ENCODE peak calls at places on chromosomes 12 and 14, in five cellular contexts. One of them, this sample, is unnamed.

GRCh38 chr12:25785164-25785563 is 173.3 kb upstream of the RASSF8 start:
- DNase-seq in GM23248: no peak
- DNase-seq in adrenal gland: no peak
- DNase-seq in colonic mucosa: no peak
- DNase-seq in cardiac muscle cell: no peak
- DNase-seq in this sample: no peak

GRCh38 chr12:124352839-124353238 is 57.9 kb downstream of the RFLNA start:
- DNase-seq in adrenal gland: peak; percentile 58
- DNase-seq in GM23248: no peak
- DNase-seq in colonic mucosa: peak; percentile 93
- DNase-seq in cardiac muscle cell: peak; percentile 36
- DNase-seq in this sample: no peak

GRCh38 chr12:12979731-12980259 is 20.3 kb downstream of the HEBP1 start:
- DNase-seq in GM23248: peak; percentile 99
- DNase-seq in cardiac muscle cell: peak; percentile 95
- DNase-seq in adrenal gland: no peak
- DNase-seq in colonic mucosa: no peak
- DNase-seq in this sample: no peak

GRCh38 chr12:122788387-122788786 is 14.0 kb downstream of the CCDC62 start:
- DNase-seq in colonic mucosa: no peak
- DNase-seq in adrenal gland: no peak
- DNase-seq in GM23248: peak; percentile 73
- DNase-seq in cardiac muscle cell: peak; percentile 44
- DNase-seq in this sample: no peak

GRCh38 chr12:179131-179884 is 34.6 kb downstream of the SLC6A12 start:
- DNase-seq in cardiac muscle cell: no peak
- DNase-seq in colonic mucosa: no peak
- DNase-seq in adrenal gland: no peak
- DNase-seq in GM23248: peak; percentile 26
- DNase-seq in this sample: no peak

GRCh38 chr14:21455592-21455911 is 371 bp downstream of the CHD8 start:
- DNase-seq in GM23248: peak; percentile 81
- DNase-seq in colonic mucosa: no peak
- DNase-seq in adrenal gland: no peak
- DNase-seq in cardiac muscle cell: peak; percentile 34
- DNase-seq in this sample: no peak

GRCh38 chr12:116849216-116849615 is 32.0 kb downstream of the HRK start:
- DNase-seq in adrenal gland: no peak
- DNase-seq in colonic mucosa: no peak
- DNase-seq in cardiac muscle cell: no peak
- DNase-seq in GM23248: no peak
- DNase-seq in this sample: no peak

GRCh38 chr12:122420471-122421262 is 1.8 kb downstream of the CLIP1 start:
- DNase-seq in colonic mucosa: no peak
- DNase-seq in adrenal gland: no peak
- DNase-seq in GM23248: no peak
- DNase-seq in cardiac muscle cell: no peak
- DNase-seq in this sample: no peak

GRCh38 chr12:6229224-6229748 is 29.1 kb downstream of the CD9 start:
- DNase-seq in GM23248: peak; percentile 46
- DNase-seq in adrenal gland: peak; percentile 43
- DNase-seq in colonic mucosa: peak; percentile 93
- DNase-seq in cardiac muscle cell: no peak
- DNase-seq in this sample: no peak

GRCh38 chr14:102201369-102201748 is 61.7 kb downstream of the WDR20 start:
- DNase-seq in cardiac muscle cell: no peak
- DNase-seq in colonic mucosa: no peak
- DNase-seq in GM23248: no peak
- DNase-seq in adrenal gland: no peak
- DNase-seq in this sample: no peak

GRCh38 chr14:52267501-52268190 is at the start of gene PTGDR:
- DNase-seq in colonic mucosa: peak; percentile 86
- DNase-seq in adrenal gland: no peak
- DNase-seq in cardiac muscle cell: peak; percentile 47
- DNase-seq in GM23248: peak; percentile 53
- DNase-seq in this sample: no peak

GRCh38 chr14:95046711-95047681 is 110.3 kb downstream of the DICER1 start:
- DNase-seq in cardiac muscle cell: no peak
- DNase-seq in adrenal gland: no peak
- DNase-seq in GM23248: no peak
- DNase-seq in colonic mucosa: peak; percentile 36
- DNase-seq in this sample: no peak

GRCh38 chr14:90803249-90803648 is 13.0 kb downstream of the TTC7B start:
- DNase-seq in GM23248: no peak
- DNase-seq in adrenal gland: no peak
- DNase-seq in colonic mucosa: no peak
- DNase-seq in cardiac muscle cell: no peak
- DNase-seq in this sample: no peak

GRCh38 chr12:14781563-14781962 is 21.7 kb downstream of the WBP11 start:
- DNase-seq in GM23248: no peak
- DNase-seq in colonic mucosa: no peak
- DNase-seq in cardiac muscle cell: no peak
- DNase-seq in adrenal gland: no peak
- DNase-seq in this sample: no peak

GRCh38 chr12:120327593-120327992 is at the start of gene PLA2G1B:
- DNase-seq in colonic mucosa: no peak
- DNase-seq in adrenal gland: peak; percentile 77
- DNase-seq in GM23248: no peak
- DNase-seq in cardiac muscle cell: no peak
- DNase-seq in this sample: no peak

GRCh38 chr12:74337951-74338350 is 199.7 kb upstream of the ATXN7L3B start:
- DNase-seq in GM23248: peak; percentile 5
- DNase-seq in adrenal gland: no peak
- DNase-seq in cardiac muscle cell: peak; percentile 23
- DNase-seq in colonic mucosa: no peak
- DNase-seq in this sample: no peak

GRCh38 chr12:6769681-6770080 is 2.6 kb upstream of the LAG3 start:
- DNase-seq in adrenal gland: no peak
- DNase-seq in GM23248: no peak
- DNase-seq in cardiac muscle cell: no peak
- DNase-seq in colonic mucosa: no peak
- DNase-seq in this sample: no peak

GRCh38 chr14:96413526-96413925 is 21.6 kb downstream of the AK7 start:
- DNase-seq in adrenal gland: no peak
- DNase-seq in cardiac muscle cell: no peak
- DNase-seq in colonic mucosa: no peak
- DNase-seq in GM23248: peak; percentile 36
- DNase-seq in this sample: no peak

GRCh38 chr14:96408608-96409007 is 16.7 kb downstream of the AK7 start:
- DNase-seq in cardiac muscle cell: no peak
- DNase-seq in colonic mucosa: no peak
- DNase-seq in adrenal gland: no peak
- DNase-seq in GM23248: no peak
- DNase-seq in this sample: no peak

GRCh38 chr14:96410119-96410518 is 18.2 kb downstream of the AK7 start:
- DNase-seq in cardiac muscle cell: no peak
- DNase-seq in colonic mucosa: no peak
- DNase-seq in GM23248: no peak
- DNase-seq in adrenal gland: no peak
- DNase-seq in this sample: no peak

GRCh38 chr14:96407980-96408570 is 16.1 kb downstream of the AK7 start:
- DNase-seq in adrenal gland: no peak
- DNase-seq in GM23248: no peak
- DNase-seq in cardiac muscle cell: no peak
- DNase-seq in colonic mucosa: no peak
- DNase-seq in this sample: no peak

GRCh38 chr14:96409701-96410100 is 17.8 kb downstream of the AK7 start:
- DNase-seq in cardiac muscle cell: no peak
- DNase-seq in colonic mucosa: no peak
- DNase-seq in GM23248: no peak
- DNase-seq in adrenal gland: peak; percentile 85
- DNase-seq in this sample: no peak
- H3K9me3 ChIP-seq in cardiac muscle cell: no peaks in the 10 kb centered on the region
- H3K9me3 ChIP-seq in colonic mucosa: no peaks in the 10 kb centered on the region
- H3K9me3 ChIP-seq in GM23248: no peaks in the 10 kb centered on the region
- H3K9me3 ChIP-seq in adrenal gland: no peaks in the 10 kb centered on the region
- H3K9me3 ChIP-seq in this sample: no peaks in the 10 kb centered on the region

GRCh38 chr14:82403972-82404371 is 870.3 kb upstream of the SEL1L start:
- DNase-seq in adrenal gland: no peak
- DNase-seq in GM23248: no peak
- DNase-seq in cardiac muscle cell: no peak
- DNase-seq in colonic mucosa: no peak
- DNase-seq in this sample: no peak
- H3K9me3 ChIP-seq in adrenal gland: no peaks in the 10 kb centered on the region
- H3K9me3 ChIP-seq in GM23248: peaks cover 3% of the 10 kb centered on the region
- H3K9me3 ChIP-seq in cardiac muscle cell: no peaks in the 10 kb centered on the region
- H3K9me3 ChIP-seq in colonic mucosa: no peaks in the 10 kb centered on the region
- H3K9me3 ChIP-seq in this sample: no peaks in the 10 kb centered on the region

DNA sequence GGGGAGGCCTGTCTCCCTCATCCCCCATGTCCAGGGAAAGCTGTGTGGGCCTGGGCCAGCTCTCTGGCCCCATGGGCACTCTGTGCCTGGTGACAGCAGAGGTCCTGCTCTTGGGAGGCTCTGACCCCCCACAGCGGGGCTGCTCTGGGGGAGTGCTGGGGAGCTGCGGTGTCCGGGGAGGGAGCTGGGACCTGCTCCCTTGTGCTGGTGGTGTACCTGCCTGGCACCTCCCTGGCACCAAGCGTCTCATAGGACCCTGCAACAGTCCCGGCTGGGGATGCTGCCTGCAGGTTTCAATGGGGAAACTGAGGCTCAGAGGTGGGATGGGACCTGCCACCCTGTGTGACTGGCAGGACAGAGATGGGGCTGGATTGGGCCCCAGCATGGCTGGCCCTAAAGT is 111.3 kb downstream of the KIF26A start:
- DNase-seq in GM23248: no peak
- DNase-seq in adrenal gland: no peak
- DNase-seq in colonic mucosa: no peak
- DNase-seq in cardiac muscle cell: no peak
- DNase-seq in this sample: no peak
- H3K9me3 ChIP-seq in GM23248: no peaks in the 10 kb centered on the region
- H3K9me3 ChIP-seq in adrenal gland: no peaks in the 10 kb centered on the region
- H3K9me3 ChIP-seq in colonic mucosa: no peaks in the 10 kb centered on the region
- H3K9me3 ChIP-seq in cardiac muscle cell: no peaks in the 10 kb centered on the region
- H3K9me3 ChIP-seq in this sample: peaks cover 4% of the 10 kb centered on the region

GRCh38 chr14:105861985-105862465 is 335.6 kb downstream of the TMEM121 start:
- DNase-seq in adrenal gland: no peak
- DNase-seq in GM23248: no peak
- DNase-seq in colonic mucosa: no peak
- DNase-seq in cardiac muscle cell: no peak
- DNase-seq in this sample: peak; percentile 10
- H3K9me3 ChIP-seq in adrenal gland: no peaks in the 10 kb centered on the region
- H3K9me3 ChIP-seq in GM23248: no peaks in the 10 kb centered on the region
- H3K9me3 ChIP-seq in colonic mucosa: no peaks in the 10 kb centered on the region
- H3K9me3 ChIP-seq in cardiac muscle cell: no peaks in the 10 kb centered on the region
- H3K9me3 ChIP-seq in this sample: no peaks in the 10 kb centered on the region

DNA sequence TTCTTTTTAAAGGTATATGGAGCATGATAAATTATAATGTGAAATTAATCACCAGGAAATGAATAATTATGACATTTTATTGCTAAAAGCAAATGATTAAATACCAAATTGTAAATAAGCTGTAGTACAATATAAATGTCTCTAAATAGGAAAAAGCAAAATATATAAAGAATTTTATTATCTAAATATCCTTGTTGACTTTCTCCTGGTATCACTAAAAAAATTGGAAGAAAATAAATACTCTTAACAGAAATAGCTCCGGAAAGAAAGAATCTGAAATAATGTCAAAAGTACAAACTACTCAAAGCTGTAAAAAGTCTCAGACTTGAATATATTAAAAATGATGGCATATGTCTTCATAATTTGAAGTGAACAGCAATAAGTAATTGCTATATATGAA is at the start of gene OR11H7:
- DNase-seq in GM23248: no peak
- DNase-seq in cardiac muscle cell: no peak
- DNase-seq in adrenal gland: no peak
- DNase-seq in colonic mucosa: no peak
- DNase-seq in this sample: no peak
- H3K9me3 ChIP-seq in GM23248: no peaks in the 10 kb centered on the region
- H3K9me3 ChIP-seq in cardiac muscle cell: no peaks in the 10 kb centered on the region
- H3K9me3 ChIP-seq in adrenal gland: no peaks in the 10 kb centered on the region
- H3K9me3 ChIP-seq in colonic mucosa: no peaks in the 10 kb centered on the region
- H3K9me3 ChIP-seq in this sample: no peaks in the 10 kb centered on the region

DNA sequence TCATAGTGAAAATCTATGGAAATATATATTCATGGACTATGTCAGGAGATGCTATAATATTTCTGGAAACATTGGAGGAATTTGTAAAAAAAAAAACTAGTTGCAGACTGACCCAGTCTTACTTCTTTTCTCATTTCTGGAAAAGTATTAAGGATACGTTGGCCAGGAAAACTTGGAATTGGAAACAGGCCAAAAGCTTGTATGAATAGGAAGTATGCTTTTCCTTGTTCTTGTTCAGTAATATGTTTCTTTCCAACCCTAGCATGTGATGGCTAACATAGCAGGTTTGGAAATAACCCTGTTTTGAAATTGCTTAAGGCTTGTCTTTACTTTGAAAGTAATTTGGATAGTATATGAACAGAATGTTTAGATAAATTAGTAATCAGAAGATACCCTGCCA is 316.2 kb downstream of the NPAS3 start:
- DNase-seq in adrenal gland: no peak
- DNase-seq in colonic mucosa: no peak
- DNase-seq in cardiac muscle cell: peak; percentile 5
- DNase-seq in GM23248: no peak
- DNase-seq in this sample: no peak
- H3K9me3 ChIP-seq in adrenal gland: no peaks in the 10 kb centered on the region
- H3K9me3 ChIP-seq in colonic mucosa: no peaks in the 10 kb centered on the region
- H3K9me3 ChIP-seq in cardiac muscle cell: no peaks in the 10 kb centered on the region
- H3K9me3 ChIP-seq in GM23248: no peaks in the 10 kb centered on the region
- H3K9me3 ChIP-seq in this sample: no peaks in the 10 kb centered on the region

GRCh38 chr12:34327671-34328070 is 305.4 kb downstream of the ALG10 start:
- DNase-seq in adrenal gland: no peak
- DNase-seq in colonic mucosa: no peak
- DNase-seq in GM23248: no peak
- DNase-seq in cardiac muscle cell: no peak
- DNase-seq in this sample: no peak
- H3K9me3 ChIP-seq in adrenal gland: no peaks in the 10 kb centered on the region
- H3K9me3 ChIP-seq in colonic mucosa: no peaks in the 10 kb centered on the region
- H3K9me3 ChIP-seq in GM23248: no peaks in the 10 kb centered on the region
- H3K9me3 ChIP-seq in cardiac muscle cell: no peaks in the 10 kb centered on the region
- H3K9me3 ChIP-seq in this sample: no peaks in the 10 kb centered on the region

DNA sequence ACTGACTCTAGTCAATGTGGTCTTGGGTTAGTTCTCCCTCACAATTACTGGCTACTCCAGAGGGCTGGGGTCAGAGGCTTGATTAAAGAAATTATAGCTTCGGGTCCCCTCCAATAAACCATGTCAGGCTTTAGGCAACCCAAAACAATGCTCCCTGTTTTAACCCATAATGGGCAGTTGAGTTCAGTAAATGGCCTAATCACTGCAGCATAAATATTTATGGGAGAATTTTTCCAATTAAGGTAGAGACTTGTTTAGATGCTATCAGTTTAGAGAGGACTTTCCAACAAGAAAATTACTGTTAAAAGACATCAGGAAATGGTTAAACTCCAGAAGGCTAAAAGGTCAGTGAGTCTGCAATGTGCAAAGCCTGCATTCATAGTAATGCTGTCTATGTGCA is 389.2 kb upstream of the PRICKLE1 start:
- DNase-seq in adrenal gland: no peak
- DNase-seq in colonic mucosa: no peak
- DNase-seq in cardiac muscle cell: no peak
- DNase-seq in GM23248: no peak
- DNase-seq in this sample: no peak
- H3K9me3 ChIP-seq in adrenal gland: no peaks in the 10 kb centered on the region
- H3K9me3 ChIP-seq in colonic mucosa: no peaks in the 10 kb centered on the region
- H3K9me3 ChIP-seq in cardiac muscle cell: no peaks in the 10 kb centered on the region
- H3K9me3 ChIP-seq in GM23248: no peaks in the 10 kb centered on the region
- H3K9me3 ChIP-seq in this sample: peaks cover 3% of the 10 kb centered on the region